ENCODE peak calls at places on chromosome 21, in four cellular contexts. I, R, F and G are unnamed samples.

GRCh38 chr21:42840411-42841155 is 38.8 kb downstream of the WDR4 start:
- DNase-seq in I (no peak), R (no peak), F (no peak), G (no peak)

GRCh38 chr21:45361033-45361997 is 43.6 kb upstream of the COL18A1 start:
- DNase-seq in I (no peak), R (no peak), F (no peak), G (no peak)

GRCh38 chr21:45253180-45253579 is 34.5 kb downstream of the POFUT2 start:
- DNase-seq in I (no peak), R (no peak), F (peak; percentile 36), G (no peak)

GRCh38 chr21:46299167-46299566 is 13.0 kb downstream of the YBEY start:
- DNase-seq in I (no peak), R (no peak), F (no peak), G (no peak)

GRCh38 chr21:38820471-38821239 is 14.9 kb downstream of the ETS2 start:
- DNase-seq in I (no peak), R (no peak), F (no peak), G (no peak)

GRCh38 chr21:17921579-17922530 is 102.7 kb upstream of the C21orf91 start:
- DNase-seq in I (no peak), R (no peak), F (peak; percentile 94), G (no peak)

GRCh38 chr21:29737188-29737587 is 202.6 kb downstream of the GRIK1 start:
- DNase-seq in I (no peak), R (no peak), F (no peak), G (no peak)

GRCh38 chr21:44958471-44959191 is 18.8 kb downstream of the SLX9 start:
- DNase-seq in I (no peak), R (no peak), F (peak; percentile 51), G (no peak)

GRCh38 chr21:42799948-42800347 is 79.4 kb downstream of the WDR4 start:
- DNase-seq in I (no peak), R (no peak), F (no peak), G (no peak)

GRCh38 chr21:35748683-35749314 is 311.5 kb downstream of the SETD4 start:
- DNase-seq in I (no peak), R (no peak), F (no peak), G (no peak)

GRCh38 chr21:27813750-27814149 is 846.9 kb upstream of the ADAMTS5 start:
- DNase-seq in I (no peak), R (no peak), F (no peak), G (no peak)

GRCh38 chr21:38956006-38956405 is 150.3 kb downstream of the ETS2 start:
- DNase-seq in I (no peak), R (no peak), F (no peak), G (no peak)

GRCh38 chr21:45138199-45139002 is 64.0 kb downstream of the ADARB1 start:
- DNase-seq in I (peak; percentile 60), R (peak; percentile 27), F (peak; percentile 49), G (peak; percentile 67)

GRCh38 chr21:45651921-45652320 is 8.4 kb downstream of the PCBP3 start:
- DNase-seq in I (no peak), R (no peak), F (no peak), G (no peak)

GRCh38 chr21:41970751-41971653 is 17.2 kb upstream of the C2CD2 start:
- DNase-seq in I (no peak), R (no peak), F (no peak), G (no peak)

GRCh38 chr21:25307489-25307888 is 299.8 kb downstream of the MRPL39 start:
- DNase-seq in I (no peak), R (no peak), F (peak; percentile 77), G (no peak)